ENCODE peak calls at places on chromosomes 5 and 9, in four cellular contexts. One of them, this sample, is unnamed.

GRCh38 chr9:34378376-34379060 is 1.8 kb upstream of the MYORG start:
- DNase-seq in dermis blood vessel endothelial cell: no peak
- DNase-seq in T follicular helper cell: no peak
- DNase-seq in NCI-H748 treated with DMSO at 0.1 percent for 48 hours: no peak
- DNase-seq in this sample: no peak

GRCh38 chr9:35948451-35948850 is 9.5 kb downstream of the OR2S2 start:
- DNase-seq in NCI-H748 treated with DMSO at 0.1 percent for 48 hours: no peak
- DNase-seq in T follicular helper cell: no peak
- DNase-seq in dermis blood vessel endothelial cell: peak
- DNase-seq in this sample: no peak

GRCh38 chr9:25677301-25678146 is 720 bp downstream of the TUSC1 start:
- DNase-seq in T follicular helper cell: no peak
- DNase-seq in dermis blood vessel endothelial cell: peak
- DNase-seq in NCI-H748 treated with DMSO at 0.1 percent for 48 hours: peak
- DNase-seq in this sample: no peak

GRCh38 chr5:82922086-82922734 is 155.0 kb downstream of the TMEM167A start:
- DNase-seq in T follicular helper cell: no peak
- DNase-seq in dermis blood vessel endothelial cell: no peak
- DNase-seq in NCI-H748 treated with DMSO at 0.1 percent for 48 hours: no peak
- DNase-seq in this sample: no peak

GRCh38 chr5:123116063-123116462 is 27.0 kb downstream of the PRDM6 start:
- DNase-seq in NCI-H748 treated with DMSO at 0.1 percent for 48 hours: no peak
- DNase-seq in T follicular helper cell: no peak
- DNase-seq in dermis blood vessel endothelial cell: no peak
- DNase-seq in this sample: no peak

GRCh38 chr9:124133752-124134151 is 122.2 kb downstream of the LHX2 start:
- DNase-seq in T follicular helper cell: no peak
- DNase-seq in dermis blood vessel endothelial cell: peak
- DNase-seq in NCI-H748 treated with DMSO at 0.1 percent for 48 hours: no peak
- DNase-seq in this sample: no peak

GRCh38 chr9:118209343-118209742 is 505.1 kb downstream of the TLR4 start:
- DNase-seq in T follicular helper cell: no peak
- DNase-seq in NCI-H748 treated with DMSO at 0.1 percent for 48 hours: peak
- DNase-seq in dermis blood vessel endothelial cell: no peak
- DNase-seq in this sample: no peak

GRCh38 chr9:1761807-1762206 is 253.3 kb upstream of the SMARCA2 start:
- DNase-seq in NCI-H748 treated with DMSO at 0.1 percent for 48 hours: no peak
- DNase-seq in T follicular helper cell: no peak
- DNase-seq in dermis blood vessel endothelial cell: no peak
- DNase-seq in this sample: no peak

GRCh38 chr5:59066367-59067163 is 483.7 kb downstream of the RAB3C start:
- DNase-seq in T follicular helper cell: no peak
- DNase-seq in NCI-H748 treated with DMSO at 0.1 percent for 48 hours: no peak
- DNase-seq in dermis blood vessel endothelial cell: peak
- DNase-seq in this sample: no peak